ENCODE peak calls at places on chromosomes 6 and 20, in six cellular contexts. D, B, A, J, S and K are unnamed samples.
A peak's percentile ranks its signal among the peaks of the same experiment; 100 is the strongest.

GRCh38 chr20:44576297-44576696 is 6.1 kb upstream of the PKIG start:
- DNase-seq in B (no peak), A (no peak), D (peak; percentile 28), S (no peak), J (no peak), K (no peak)

GRCh38 chr20:38303908-38304379 is at the start of gene BPI:
- DNase-seq in D (peak; percentile 27), A (no peak), B (no peak), J (no peak), S (peak; percentile 7), K (no peak)

GRCh38 chr6:4129446-4129845 is 5.9 kb downstream of the ECI2 start:
- DNase-seq in A (no peak), S (no peak), D (no peak), J (no peak), B (no peak), K (no peak)

GRCh38 chr6:166744654-166745134 is 117.6 kb upstream of the RPS6KA2 start:
- DNase-seq in J (no peak), D (no peak), B (no peak), S (no peak), A (no peak), K (no peak)

GRCh38 chr6:159487636-159488035 is 205.4 kb downstream of the SOD2 start:
- DNase-seq in J (no peak), S (no peak), A (no peak), B (no peak), D (no peak), K (no peak)

GRCh38 chr6:112254921-112255320 is 554 bp upstream of the LAMA4 start:
- DNase-seq in S (peak; percentile 4), D (no peak), J (no peak), B (no peak), A (no peak), K (no peak)

GRCh38 chr20:44961868-44962267 is 1.7 kb upstream of the TOMM34 start:
- DNase-seq in S (no peak), D (no peak), A (no peak), B (no peak), J (no peak), K (no peak)

GRCh38 chr6:35194390-35194789 is 19.4 kb upstream of the SCUBE3 start:
- DNase-seq in J (no peak), D (no peak), B (no peak), A (no peak), S (no peak), K (no peak)

GRCh38 chr20:34976286-34976685 is 20.6 kb downstream of the MYH7B start:
- DNase-seq in S (no peak), D (no peak), A (no peak), B (no peak), J (no peak), K (no peak)

GRCh38 chr6:26103770-26104456 is 16.7 kb downstream of the HFE start:
- DNase-seq in S (peak; percentile 80), J (peak; percentile 95), D (peak; percentile 88), A (peak; percentile 84), B (peak; percentile 94), K (peak; percentile 83)

GRCh38 chr20:15823718-15824117 is 749.5 kb downstream of the KIF16B start:
- DNase-seq in J (no peak), A (no peak), S (no peak), B (no peak), D (no peak), K (no peak)

GRCh38 chr6:158752613-158753012 is 66.6 kb downstream of the EZR start:
- DNase-seq in B (peak; percentile 34), S (peak; percentile 75), A (no peak), J (peak; percentile 81), D (no peak), K (peak; percentile 43)

GRCh38 chr6:14281831-14282230 is 164.3 kb downstream of the CD83 start:
- DNase-seq in D (no peak), S (no peak), J (no peak), A (no peak), B (no peak), K (no peak)

GRCh38 chr6:107941627-107942026 is 16.4 kb downstream of the SEC63 start:
- DNase-seq in A (no peak), J (no peak), D (no peak), S (no peak), B (no peak), K (no peak)

GRCh38 chr6:100879317-100879716 is 1.8 kb downstream of the ASCC3 start:
- DNase-seq in B (no peak), S (no peak), A (no peak), J (no peak), D (no peak), K (no peak)

GRCh38 chr6:154448448-154449096 is 61.9 kb downstream of the CNKSR3 start:
- DNase-seq in D (peak; percentile 39), J (peak; percentile 43), S (no peak), A (no peak), B (peak; percentile 20), K (peak; percentile 60)

GRCh38 chr6:33205172-33206026 is 944 bp downstream of the HSD17B8 start:
- DNase-seq in B (no peak), A (no peak), J (no peak), D (no peak), S (no peak), K (no peak)

GRCh38 chr6:16630035-16630643 is 131.1 kb downstream of the ATXN1 start:
- DNase-seq in J (no peak), B (no peak), A (no peak), D (no peak), S (no peak), K (no peak)

GRCh38 chr6:70601014-70601413 is 34.3 kb downstream of the SDHAF4 start:
- DNase-seq in A (no peak), B (no peak), D (no peak), J (no peak), S (no peak), K (no peak)

GRCh38 chr20:51450984-51451383 is 91.5 kb downstream of the NFATC2 start:
- DNase-seq in J (no peak), A (no peak), D (no peak), S (no peak), B (no peak), K (no peak)

GRCh38 chr6:53718597-53719460 is 53.3 kb upstream of the KLHL31 start:
- DNase-seq in D (peak; percentile 74), A (no peak), S (no peak), B (peak; percentile 65), J (peak; percentile 72), K (peak; percentile 63)

GRCh38 chr6:113381957-113382356 is 475.2 kb upstream of the MARCKS start:
- DNase-seq in B (no peak), S (no peak), A (no peak), J (peak; percentile 63), D (peak; percentile 29), K (no peak)

GRCh38 chr20:38173237-38174156 is 8.4 kb upstream of the TGM2 start:
- DNase-seq in B (no peak), D (no peak), S (no peak), J (no peak), A (no peak), K (no peak)

GRCh38 chr20:10304474-10305046 is 85.9 kb downstream of the SNAP25 start:
- DNase-seq in A (no peak), D (no peak), B (no peak), J (no peak), S (no peak), K (no peak)

GRCh38 chr6:130872250-130873095 is 45.3 kb downstream of the SMLR1 start:
- DNase-seq in J (peak; percentile 16), B (peak; percentile 2), S (peak; percentile 28), A (peak; percentile 52), D (peak; percentile 89), K (peak; percentile 69)

GRCh38 chr20:24469116-24470030 is at the start of gene SYNDIG1:
- DNase-seq in S (peak; percentile 68), D (no peak), J (peak; percentile 75), A (no peak), B (no peak), K (peak; percentile 54)

GRCh38 chr6:111069722-111070406 is 17.4 kb upstream of the SLC16A10 start:
- DNase-seq in J (no peak), B (no peak), D (no peak), S (no peak), A (no peak), K (no peak)

GRCh38 chr6:71979911-71980310 is 93.6 kb downstream of the RIMS1 start:
- DNase-seq in D (no peak), J (no peak), A (no peak), B (no peak), S (no peak), K (no peak)

GRCh38 chr6:128070406-128070805 is 169.5 kb upstream of the THEMIS start:
- DNase-seq in S (no peak), J (no peak), B (no peak), D (no peak), A (no peak), K (no peak)

GRCh38 chr20:43752561-43753301 is 25.9 kb upstream of the GTSF1L start:
- DNase-seq in B (no peak), D (peak; percentile 45), S (peak; percentile 5), J (no peak), A (no peak), K (no peak)

GRCh38 chr6:150717419-150717818 is 117.7 kb downstream of the PLEKHG1 start:
- DNase-seq in S (no peak), A (no peak), D (peak; percentile 28), B (peak; percentile 13), J (peak; percentile 25), K (no peak)

GRCh38 chr20:44773070-44773829 is 27.6 kb downstream of the KCNK15 start:
- DNase-seq in D (no peak), S (no peak), J (peak; percentile 66), A (no peak), B (no peak), K (no peak)

GRCh38 chr6:138421089-138421488 is 17.1 kb downstream of the HEBP2 start:
- DNase-seq in A (no peak), J (no peak), B (no peak), D (no peak), S (no peak), K (no peak)